ENCODE peak calls at places on chromosome 1, in six cellular contexts. One of them, this sample, is unnamed.

GRCh38 chr1:13517193-13517812 is 3.5 kb upstream of the LRRC38 start:
- DNase-seq in H9: peak
- DNase-seq in ovary: no peak
- DNase-seq in CD8-positive, alpha-beta T cell: no peak
- DNase-seq in nephron progenitor cell: peak
- DNase-seq in neural progenitor cell: peak
- DNase-seq in this sample: no peak

GRCh38 chr1:37691497-37692077 is 729 bp upstream of the CDCA8 start:
- DNase-seq in H9: peak
- DNase-seq in ovary: peak
- DNase-seq in CD8-positive, alpha-beta T cell: peak
- DNase-seq in nephron progenitor cell: no peak
- DNase-seq in neural progenitor cell: peak
- DNase-seq in this sample: no peak

GRCh38 chr1:154318386-154318785 is 2.5 kb upstream of the AQP10 start:
- DNase-seq in H9: no peak
- DNase-seq in ovary: no peak
- DNase-seq in CD8-positive, alpha-beta T cell: no peak
- DNase-seq in nephron progenitor cell: no peak
- DNase-seq in neural progenitor cell: no peak
- DNase-seq in this sample: no peak

GRCh38 chr1:76640723-76641122 is 226.6 kb upstream of the ST6GALNAC5 start:
- DNase-seq in H9: no peak
- DNase-seq in ovary: no peak
- DNase-seq in CD8-positive, alpha-beta T cell: no peak
- DNase-seq in nephron progenitor cell: no peak
- DNase-seq in neural progenitor cell: no peak
- DNase-seq in this sample: no peak

GRCh38 chr1:232980336-232980978 is 30.0 kb downstream of the NTPCR start:
- DNase-seq in H9: peak
- DNase-seq in ovary: no peak
- DNase-seq in CD8-positive, alpha-beta T cell: no peak
- DNase-seq in nephron progenitor cell: no peak
- DNase-seq in neural progenitor cell: no peak
- DNase-seq in this sample: no peak

GRCh38 chr1:229199261-229199850 is 71.6 kb upstream of the RAB4A start:
- DNase-seq in H9: no peak
- DNase-seq in ovary: no peak
- DNase-seq in CD8-positive, alpha-beta T cell: no peak
- DNase-seq in nephron progenitor cell: peak
- DNase-seq in neural progenitor cell: no peak
- DNase-seq in this sample: no peak

GRCh38 chr1:162471290-162471853 is 26.2 kb upstream of the UHMK1 start:
- DNase-seq in H9: no peak
- DNase-seq in ovary: no peak
- DNase-seq in CD8-positive, alpha-beta T cell: no peak
- DNase-seq in nephron progenitor cell: no peak
- DNase-seq in neural progenitor cell: peak
- DNase-seq in this sample: no peak

GRCh38 chr1:53672785-53673184 is 66.2 kb downstream of the GLIS1 start:
- DNase-seq in H9: no peak
- DNase-seq in ovary: no peak
- DNase-seq in CD8-positive, alpha-beta T cell: no peak
- DNase-seq in nephron progenitor cell: no peak
- DNase-seq in neural progenitor cell: no peak
- DNase-seq in this sample: no peak

GRCh38 chr1:113488576-113489177 is 98.4 kb downstream of the MAGI3 start:
- DNase-seq in H9: peak
- DNase-seq in ovary: no peak
- DNase-seq in CD8-positive, alpha-beta T cell: no peak
- DNase-seq in nephron progenitor cell: no peak
- DNase-seq in neural progenitor cell: peak
- DNase-seq in this sample: peak

GRCh38 chr1:10195570-10195969 is 14.8 kb upstream of the KIF1B start:
- DNase-seq in H9: no peak
- DNase-seq in ovary: no peak
- DNase-seq in CD8-positive, alpha-beta T cell: no peak
- DNase-seq in nephron progenitor cell: no peak
- DNase-seq in neural progenitor cell: no peak
- DNase-seq in this sample: no peak

GRCh38 chr1:233520510-233521191 is 93.3 kb upstream of the KCNK1 start:
- DNase-seq in H9: no peak
- DNase-seq in ovary: no peak
- DNase-seq in CD8-positive, alpha-beta T cell: no peak
- DNase-seq in nephron progenitor cell: no peak
- DNase-seq in neural progenitor cell: no peak
- DNase-seq in this sample: no peak

GRCh38 chr1:84374991-84375838 is 23.1 kb upstream of the DNASE2B start:
- DNase-seq in H9: no peak
- DNase-seq in ovary: no peak
- DNase-seq in CD8-positive, alpha-beta T cell: no peak
- DNase-seq in nephron progenitor cell: no peak
- DNase-seq in neural progenitor cell: no peak
- DNase-seq in this sample: no peak

GRCh38 chr1:3852091-3852490 is 4.9 kb downstream of the CEP104 start:
- DNase-seq in H9: no peak
- DNase-seq in ovary: no peak
- DNase-seq in CD8-positive, alpha-beta T cell: no peak
- DNase-seq in nephron progenitor cell: no peak
- DNase-seq in neural progenitor cell: no peak
- DNase-seq in this sample: no peak

GRCh38 chr1:64962447-64962846 is 3.9 kb downstream of the JAK1 start:
- DNase-seq in H9: no peak
- DNase-seq in ovary: no peak
- DNase-seq in CD8-positive, alpha-beta T cell: peak
- DNase-seq in nephron progenitor cell: no peak
- DNase-seq in neural progenitor cell: no peak
- DNase-seq in this sample: no peak

GRCh38 chr1:64691631-64692030 is 53.2 kb upstream of the RAVER2 start:
- DNase-seq in H9: no peak
- DNase-seq in ovary: no peak
- DNase-seq in CD8-positive, alpha-beta T cell: no peak
- DNase-seq in nephron progenitor cell: no peak
- DNase-seq in neural progenitor cell: no peak
- DNase-seq in this sample: no peak

GRCh38 chr1:37634554-37635308 is at the start of gene RSPO1:
- DNase-seq in H9: peak
- DNase-seq in ovary: peak
- DNase-seq in CD8-positive, alpha-beta T cell: no peak
- DNase-seq in nephron progenitor cell: peak
- DNase-seq in neural progenitor cell: peak
- DNase-seq in this sample: no peak

GRCh38 chr1:105934806-105935205 is 1121.7 kb upstream of the PRMT6 start:
- DNase-seq in H9: no peak
- DNase-seq in ovary: no peak
- DNase-seq in CD8-positive, alpha-beta T cell: no peak
- DNase-seq in nephron progenitor cell: no peak
- DNase-seq in neural progenitor cell: no peak
- DNase-seq in this sample: no peak

GRCh38 chr1:91166106-91166712 is 144.4 kb upstream of the ZNF644 start:
- DNase-seq in H9: peak
- DNase-seq in ovary: peak
- DNase-seq in CD8-positive, alpha-beta T cell: no peak
- DNase-seq in nephron progenitor cell: peak
- DNase-seq in neural progenitor cell: peak
- DNase-seq in this sample: no peak

GRCh38 chr1:152786077-152786476 is at the start of gene LCE1E:
- DNase-seq in H9: no peak
- DNase-seq in ovary: no peak
- DNase-seq in CD8-positive, alpha-beta T cell: no peak
- DNase-seq in nephron progenitor cell: no peak
- DNase-seq in neural progenitor cell: no peak
- DNase-seq in this sample: no peak

GRCh38 chr1:193118194-193118593 is 3.6 kb upstream of the CDC73 start:
- DNase-seq in H9: no peak
- DNase-seq in ovary: no peak
- DNase-seq in CD8-positive, alpha-beta T cell: no peak
- DNase-seq in nephron progenitor cell: no peak
- DNase-seq in neural progenitor cell: no peak
- DNase-seq in this sample: no peak

GRCh38 chr1:185686996-185687778 is 47.0 kb upstream of the HMCN1 start:
- DNase-seq in H9: no peak
- DNase-seq in ovary: no peak
- DNase-seq in CD8-positive, alpha-beta T cell: no peak
- DNase-seq in nephron progenitor cell: no peak
- DNase-seq in neural progenitor cell: no peak
- DNase-seq in this sample: no peak
- TF ChIP-seq CTCF in H9: no peak
- TF ChIP-seq CTCF in ovary: no peak
- TF ChIP-seq CTCF in CD8-positive, alpha-beta T cell: no peak
- TF ChIP-seq CTCF in nephron progenitor cell: no peak
- TF ChIP-seq CTCF in neural progenitor cell: no peak
- TF ChIP-seq CTCF in this sample: no peak

GRCh38 chr1:222769181-222769580 is 32.2 kb downstream of the FAM177B start:
- DNase-seq in H9: no peak
- DNase-seq in ovary: no peak
- DNase-seq in CD8-positive, alpha-beta T cell: no peak
- DNase-seq in nephron progenitor cell: no peak
- DNase-seq in neural progenitor cell: no peak
- DNase-seq in this sample: no peak
- TF ChIP-seq CTCF in H9: peak
- TF ChIP-seq CTCF in ovary: no peak
- TF ChIP-seq CTCF in CD8-positive, alpha-beta T cell: no peak
- TF ChIP-seq CTCF in nephron progenitor cell: no peak
- TF ChIP-seq CTCF in neural progenitor cell: peak
- TF ChIP-seq CTCF in this sample: peak

GRCh38 chr1:100606438-100606837 is 68.5 kb downstream of the GPR88 start:
- DNase-seq in H9: no peak
- DNase-seq in ovary: peak
- DNase-seq in CD8-positive, alpha-beta T cell: no peak
- DNase-seq in nephron progenitor cell: no peak
- DNase-seq in neural progenitor cell: peak
- DNase-seq in this sample: no peak
- TF ChIP-seq CTCF in H9: peak
- TF ChIP-seq CTCF in ovary: peak
- TF ChIP-seq CTCF in CD8-positive, alpha-beta T cell: no peak
- TF ChIP-seq CTCF in nephron progenitor cell: peak
- TF ChIP-seq CTCF in neural progenitor cell: peak
- TF ChIP-seq CTCF in this sample: peak

GRCh38 chr1:223136086-223136485 is 7.0 kb downstream of the TLR5 start:
- DNase-seq in H9: peak
- DNase-seq in ovary: no peak
- DNase-seq in CD8-positive, alpha-beta T cell: no peak
- DNase-seq in nephron progenitor cell: no peak
- DNase-seq in neural progenitor cell: peak
- DNase-seq in this sample: no peak
- TF ChIP-seq CTCF in H9: peak
- TF ChIP-seq CTCF in ovary: no peak
- TF ChIP-seq CTCF in CD8-positive, alpha-beta T cell: no peak
- TF ChIP-seq CTCF in nephron progenitor cell: no peak
- TF ChIP-seq CTCF in neural progenitor cell: peak
- TF ChIP-seq CTCF in this sample: no peak

DNA sequence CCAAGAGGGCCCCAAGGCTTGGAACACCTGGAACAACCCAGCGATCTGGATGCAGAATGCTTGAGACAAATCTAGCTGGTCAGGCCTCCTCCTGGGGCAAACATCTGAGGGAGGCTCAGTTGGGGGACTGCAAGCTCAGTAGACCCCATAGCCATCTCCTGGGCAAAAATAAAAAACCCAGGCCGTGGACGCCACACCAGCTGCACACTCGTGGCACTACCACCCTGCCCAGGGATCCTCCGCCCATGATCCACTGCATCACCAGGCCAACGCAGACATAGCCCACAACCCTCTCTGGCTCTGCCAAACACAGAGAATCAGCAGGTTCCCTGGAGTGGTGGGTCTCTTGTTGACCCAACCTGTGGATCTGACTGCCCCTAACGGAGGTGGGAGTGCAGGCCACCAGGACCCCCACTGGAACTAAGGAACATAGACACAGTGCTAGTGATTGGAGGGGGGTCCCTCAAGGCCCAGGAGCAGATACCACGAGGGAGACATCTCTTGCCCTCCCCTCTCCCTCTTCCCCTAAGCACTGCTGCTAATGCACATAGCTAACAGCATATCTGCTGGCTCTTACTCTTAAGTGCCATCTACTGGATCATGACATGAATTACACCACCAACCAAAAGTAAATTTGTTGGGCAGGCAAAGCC is 147.2 kb downstream of the CHD1L start:
- DNase-seq in H9: peak
- DNase-seq in ovary: no peak
- DNase-seq in CD8-positive, alpha-beta T cell: no peak
- DNase-seq in nephron progenitor cell: peak
- DNase-seq in neural progenitor cell: peak
- DNase-seq in this sample: no peak
- TF ChIP-seq CTCF in H9: peak
- TF ChIP-seq CTCF in ovary: no peak
- TF ChIP-seq CTCF in CD8-positive, alpha-beta T cell: peak
- TF ChIP-seq CTCF in nephron progenitor cell: peak
- TF ChIP-seq CTCF in neural progenitor cell: peak
- TF ChIP-seq CTCF in this sample: peak

GRCh38 chr1:165592945-165593823 is 37.9 kb upstream of the MGST3 start:
- DNase-seq in H9: peak
- DNase-seq in ovary: peak
- DNase-seq in CD8-positive, alpha-beta T cell: peak
- DNase-seq in nephron progenitor cell: peak
- DNase-seq in neural progenitor cell: peak
- DNase-seq in this sample: no peak
- TF ChIP-seq CTCF in H9: peak
- TF ChIP-seq CTCF in ovary: peak
- TF ChIP-seq CTCF in CD8-positive, alpha-beta T cell: peak
- TF ChIP-seq CTCF in nephron progenitor cell: peak
- TF ChIP-seq CTCF in neural progenitor cell: peak
- TF ChIP-seq CTCF in this sample: peak

DNA sequence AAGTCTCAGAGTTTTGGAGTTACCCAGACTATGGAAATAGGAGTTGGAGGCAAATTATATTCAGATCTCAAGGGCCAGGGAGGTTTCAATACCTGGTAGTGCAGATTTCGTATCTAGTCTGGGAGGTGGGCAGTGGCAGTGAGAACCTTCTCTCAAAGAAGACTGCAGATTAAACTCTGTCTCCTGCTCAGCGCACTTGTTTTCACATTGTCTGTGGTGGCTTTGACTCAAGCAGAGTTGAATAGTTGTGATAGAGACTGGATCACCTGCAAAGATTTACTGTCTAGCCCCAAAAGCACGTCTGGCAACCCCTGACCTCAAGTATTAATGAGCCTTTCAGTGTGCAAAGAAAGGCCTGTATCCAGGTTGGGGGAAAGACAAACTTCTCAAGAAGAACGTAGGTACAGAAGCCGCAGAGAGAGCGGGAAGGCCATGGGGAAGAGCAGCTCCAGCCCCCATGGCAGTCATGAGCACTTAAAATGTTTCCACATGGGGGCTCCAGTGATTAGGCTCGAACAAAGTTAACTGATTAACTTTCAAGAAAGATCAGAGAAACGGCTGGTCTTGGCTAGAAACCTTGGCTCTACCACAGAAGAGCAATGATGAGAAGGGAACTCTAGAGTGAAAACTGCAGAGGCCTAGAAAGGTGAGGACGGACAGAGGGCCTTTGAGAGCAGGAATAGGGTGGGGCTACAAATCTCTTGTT is 15.3 kb downstream of the HENMT1 start:
- DNase-seq in H9: no peak
- DNase-seq in ovary: no peak
- DNase-seq in CD8-positive, alpha-beta T cell: peak
- DNase-seq in nephron progenitor cell: no peak
- DNase-seq in neural progenitor cell: no peak
- DNase-seq in this sample: no peak
- TF ChIP-seq CTCF in H9: no peak
- TF ChIP-seq CTCF in ovary: no peak
- TF ChIP-seq CTCF in CD8-positive, alpha-beta T cell: no peak
- TF ChIP-seq CTCF in nephron progenitor cell: no peak
- TF ChIP-seq CTCF in neural progenitor cell: no peak
- TF ChIP-seq CTCF in this sample: no peak